ENCODE peak calls at places on chromosome 9, in four cellular contexts. One of them, this sample, is unnamed.

GRCh38 chr9:131008909-131009618 is at the start of gene LAMC3:
- DNase-seq in GM04504: no peak
- DNase-seq in psoas muscle: no peak
- DNase-seq in GM13977: no peak
- DNase-seq in this sample: no peak

GRCh38 chr9:101397746-101398334 is 578 bp downstream of the MRPL50 start:
- DNase-seq in GM04504: no peak
- DNase-seq in GM13977: no peak
- DNase-seq in psoas muscle: no peak
- DNase-seq in this sample: no peak

GRCh38 chr9:136520053-136520540 is 25.8 kb downstream of the NOTCH1 start:
- DNase-seq in psoas muscle: no peak
- DNase-seq in GM04504: no peak
- DNase-seq in GM13977: no peak
- DNase-seq in this sample: no peak

GRCh38 chr9:16484744-16485143 is 385.7 kb downstream of the BNC2 start:
- DNase-seq in psoas muscle: no peak
- DNase-seq in GM13977: no peak
- DNase-seq in GM04504: no peak
- DNase-seq in this sample: no peak

GRCh38 chr9:18393340-18394130 is 80.4 kb upstream of the ADAMTSL1 start:
- DNase-seq in GM04504: peak
- DNase-seq in psoas muscle: no peak
- DNase-seq in GM13977: no peak
- DNase-seq in this sample: peak

GRCh38 chr9:27785714-27786100 is 212.4 kb upstream of the C9orf72 start:
- DNase-seq in GM13977: peak
- DNase-seq in GM04504: no peak
- DNase-seq in psoas muscle: no peak
- DNase-seq in this sample: peak

GRCh38 chr9:12880406-12881016 is 105.7 kb downstream of the LURAP1L start:
- DNase-seq in psoas muscle: no peak
- DNase-seq in GM04504: no peak
- DNase-seq in GM13977: no peak
- DNase-seq in this sample: no peak

GRCh38 chr9:89744255-89744648 is 139.4 kb downstream of the GADD45G start:
- DNase-seq in psoas muscle: no peak
- DNase-seq in GM13977: no peak
- DNase-seq in GM04504: no peak
- DNase-seq in this sample: no peak

GRCh38 chr9:129867138-129868032 is 32.1 kb downstream of the USP20 start:
- DNase-seq in GM13977: no peak
- DNase-seq in GM04504: no peak
- DNase-seq in psoas muscle: no peak
- DNase-seq in this sample: no peak

GRCh38 chr9:92529124-92529523 is 6.7 kb downstream of the ECM2 start:
- DNase-seq in GM13977: no peak
- DNase-seq in psoas muscle: no peak
- DNase-seq in GM04504: no peak
- DNase-seq in this sample: no peak

GRCh38 chr9:113687107-113687679 is 188.9 kb upstream of the ZNF618 start:
- DNase-seq in GM04504: no peak
- DNase-seq in GM13977: no peak
- DNase-seq in psoas muscle: no peak
- DNase-seq in this sample: no peak

GRCh38 chr9:4678679-4679267 is 596 bp upstream of the CDC37L1 start:
- DNase-seq in GM13977: no peak
- DNase-seq in psoas muscle: no peak
- DNase-seq in GM04504: no peak
- DNase-seq in this sample: no peak

GRCh38 chr9:125897481-125897880 is 150.3 kb downstream of the PBX3 start:
- DNase-seq in GM13977: no peak
- DNase-seq in GM04504: no peak
- DNase-seq in psoas muscle: no peak
- DNase-seq in this sample: no peak

GRCh38 chr9:111815200-111816070 is 20.7 kb upstream of the SHOC1 start:
- DNase-seq in GM04504: no peak
- DNase-seq in GM13977: no peak
- DNase-seq in psoas muscle: no peak
- DNase-seq in this sample: no peak

GRCh38 chr9:89359018-89359417 is 40.7 kb downstream of the SECISBP2 start:
- DNase-seq in GM04504: no peak
- DNase-seq in psoas muscle: no peak
- DNase-seq in GM13977: no peak
- DNase-seq in this sample: no peak

GRCh38 chr9:132237481-132237880 is 75.6 kb downstream of the NTNG2 start:
- DNase-seq in GM13977: no peak
- DNase-seq in GM04504: no peak
- DNase-seq in psoas muscle: no peak
- DNase-seq in this sample: no peak

GRCh38 chr9:24073237-24073636 is 247.2 kb upstream of the ELAVL2 start:
- DNase-seq in GM04504: no peak
- DNase-seq in psoas muscle: no peak
- DNase-seq in GM13977: no peak
- DNase-seq in this sample: no peak

GRCh38 chr9:132842124-132843005 is 35.7 kb downstream of the AK8 start:
- DNase-seq in GM13977: no peak
- DNase-seq in psoas muscle: no peak
- DNase-seq in GM04504: no peak
- DNase-seq in this sample: no peak

GRCh38 chr9:81318571-81318970 is 370.8 kb downstream of the TLE1 start:
- DNase-seq in GM13977: no peak
- DNase-seq in psoas muscle: no peak
- DNase-seq in GM04504: peak
- DNase-seq in this sample: peak

GRCh38 chr9:19181556-19181955 is 48.9 kb upstream of the DENND4C start:
- DNase-seq in GM04504: no peak
- DNase-seq in GM13977: no peak
- DNase-seq in psoas muscle: no peak
- DNase-seq in this sample: no peak

GRCh38 chr9:102072061-102072764 is 333.8 kb upstream of the GRIN3A start:
- DNase-seq in psoas muscle: no peak
- DNase-seq in GM13977: no peak
- DNase-seq in GM04504: no peak
- DNase-seq in this sample: no peak

GRCh38 chr9:119197858-119198607 is 171.2 kb downstream of the BRINP1 start:
- DNase-seq in GM04504: no peak
- DNase-seq in psoas muscle: no peak
- DNase-seq in GM13977: no peak
- DNase-seq in this sample: no peak

GRCh38 chr9:22457448-22457847 is 10.8 kb downstream of the DMRTA1 start:
- DNase-seq in psoas muscle: no peak
- DNase-seq in GM13977: no peak
- DNase-seq in GM04504: no peak
- DNase-seq in this sample: no peak

GRCh38 chr9:5579881-5580280 is 49.0 kb upstream of the RIC1 start:
- DNase-seq in GM04504: no peak
- DNase-seq in GM13977: no peak
- DNase-seq in psoas muscle: no peak
- DNase-seq in this sample: no peak

GRCh38 chr9:129624168-129624759 is 1.7 kb upstream of the NTMT1 start:
- DNase-seq in GM13977: peak
- DNase-seq in GM04504: no peak
- DNase-seq in psoas muscle: peak
- DNase-seq in this sample: no peak

This sample was measured in HS-5.